ENCODE peak calls at places on chromosome 21, in four cellular contexts. One of them, this sample, is unnamed.
A peak's percentile ranks its signal among the peaks of the same experiment; 100 is the strongest.

GRCh38 chr21:32335601-32336575 is 37.2 kb downstream of the MRAP start:
- DNase-seq in heart left ventricle: no peak
- DNase-seq in uterus: no peak
- DNase-seq in RWPE2: no peak
- DNase-seq in this sample: no peak

GRCh38 chr21:14115646-14116045 is 95.1 kb downstream of the LIPI start:
- DNase-seq in RWPE2: no peak
- DNase-seq in heart left ventricle: no peak
- DNase-seq in uterus: no peak
- DNase-seq in this sample: no peak

GRCh38 chr21:26528882-26529281 is 44.2 kb downstream of the CYYR1 start:
- DNase-seq in heart left ventricle: no peak
- DNase-seq in RWPE2: no peak
- DNase-seq in uterus: no peak
- DNase-seq in this sample: no peak

GRCh38 chr21:27803571-27803970 is 836.7 kb upstream of the ADAMTS5 start:
- DNase-seq in RWPE2: no peak
- DNase-seq in uterus: no peak
- DNase-seq in heart left ventricle: no peak
- DNase-seq in this sample: no peak

GRCh38 chr21:40016234-40016633 is 149.0 kb downstream of the PCP4 start:
- DNase-seq in heart left ventricle: no peak
- DNase-seq in RWPE2: no peak
- DNase-seq in uterus: no peak
- DNase-seq in this sample: no peak

GRCh38 chr21:38985423-38986378 is 180.0 kb downstream of the ETS2 start:
- DNase-seq in heart left ventricle: peak; percentile 83
- DNase-seq in uterus: peak; percentile 73
- DNase-seq in RWPE2: no peak
- DNase-seq in this sample: peak; percentile 78

GRCh38 chr21:18350216-18350615 is 53.4 kb downstream of the TMPRSS15 start:
- DNase-seq in uterus: no peak
- DNase-seq in heart left ventricle: no peak
- DNase-seq in RWPE2: no peak
- DNase-seq in this sample: no peak

GRCh38 chr21:29190920-29191319 is 60.5 kb downstream of the MAP3K7CL start:
- DNase-seq in uterus: no peak
- DNase-seq in RWPE2: no peak
- DNase-seq in heart left ventricle: peak; percentile 30
- DNase-seq in this sample: peak; percentile 63

GRCh38 chr21:14863745-14864210 is 201.0 kb downstream of the NRIP1 start:
- DNase-seq in heart left ventricle: no peak
- DNase-seq in RWPE2: no peak
- DNase-seq in uterus: no peak
- DNase-seq in this sample: no peak

GRCh38 chr21:31909772-31910470 is 37.1 kb downstream of the HUNK start:
- DNase-seq in RWPE2: no peak
- DNase-seq in uterus: no peak
- DNase-seq in heart left ventricle: no peak
- DNase-seq in this sample: no peak

GRCh38 chr21:29221259-29221744 is 77.4 kb upstream of the BACH1 start:
- DNase-seq in RWPE2: no peak
- DNase-seq in uterus: no peak
- DNase-seq in heart left ventricle: no peak
- DNase-seq in this sample: no peak

GRCh38 chr21:39103689-39104088 is 79.6 kb downstream of the PSMG1 start:
- DNase-seq in RWPE2: no peak
- DNase-seq in heart left ventricle: no peak
- DNase-seq in uterus: no peak
- DNase-seq in this sample: no peak

GRCh38 chr21:40422851-40423635 is 423.9 kb downstream of the DSCAM start:
- DNase-seq in uterus: no peak
- DNase-seq in heart left ventricle: no peak
- DNase-seq in RWPE2: no peak
- DNase-seq in this sample: no peak

GRCh38 chr21:25283720-25284119 is 323.6 kb downstream of the MRPL39 start:
- DNase-seq in RWPE2: no peak
- DNase-seq in heart left ventricle: no peak
- DNase-seq in uterus: no peak
- DNase-seq in this sample: no peak

GRCh38 chr21:33899199-33899598 is 16.4 kb downstream of the ATP5PO start:
- DNase-seq in RWPE2: no peak
- DNase-seq in uterus: no peak
- DNase-seq in heart left ventricle: no peak
- DNase-seq in this sample: no peak

GRCh38 chr21:27425574-27425973 is 458.7 kb upstream of the ADAMTS5 start:
- DNase-seq in heart left ventricle: no peak
- DNase-seq in uterus: peak; percentile 45
- DNase-seq in RWPE2: no peak
- DNase-seq in this sample: no peak

GRCh38 chr21:26597023-26597422 is 23.9 kb upstream of the CYYR1 start:
- DNase-seq in uterus: no peak
- DNase-seq in RWPE2: no peak
- DNase-seq in heart left ventricle: no peak
- DNase-seq in this sample: no peak

GRCh38 chr21:41684381-41685245 is 82.2 kb downstream of the RIPK4 start:
- DNase-seq in uterus: no peak
- DNase-seq in heart left ventricle: no peak
- DNase-seq in RWPE2: no peak
- DNase-seq in this sample: no peak
- H3K27ac ChIP-seq in uterus: no peak overlapping the region
- H3K27ac ChIP-seq in heart left ventricle: no peak overlapping the region
- H3K27ac ChIP-seq in RWPE2: peak overlapping the region; percentile 91
- H3K27ac ChIP-seq in this sample: no peak overlapping the region

DNA sequence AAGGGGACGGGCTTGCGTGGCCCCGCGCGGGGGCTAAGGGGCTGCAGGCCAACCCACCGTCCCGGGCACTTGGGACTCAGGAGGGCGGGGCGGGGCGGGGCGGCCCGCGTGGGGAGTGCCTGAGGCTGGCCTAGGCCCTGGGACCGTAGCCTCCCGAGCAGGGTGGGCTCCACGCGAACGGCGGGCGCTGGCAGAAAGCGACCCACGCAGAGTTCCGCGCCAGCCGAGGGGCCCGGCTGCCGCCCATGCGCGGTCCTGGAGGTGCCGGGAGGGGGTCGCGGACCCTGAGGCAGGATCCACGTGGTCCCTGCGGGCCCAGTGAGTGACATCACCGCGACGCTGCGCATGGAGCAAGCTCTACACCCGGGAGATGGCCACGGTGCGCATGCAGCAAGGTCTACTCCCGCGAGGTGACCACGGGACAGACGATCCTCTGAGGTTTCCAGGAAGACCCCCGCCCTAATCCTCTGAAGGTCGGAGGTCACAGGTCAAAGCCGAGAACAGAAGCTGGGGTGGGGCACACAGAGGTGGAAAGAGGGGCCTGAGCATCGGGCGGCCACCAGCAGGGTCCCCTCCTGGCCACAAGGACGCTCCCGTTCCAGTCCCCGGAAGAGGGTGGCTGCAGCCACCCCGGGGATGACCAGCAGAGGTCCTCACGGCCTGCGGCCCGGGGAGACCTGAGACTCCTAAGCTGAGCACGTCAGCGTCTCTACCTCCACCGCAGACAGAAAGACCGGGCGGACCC is 13.5 kb upstream of the SLC19A1 start:
- DNase-seq in heart left ventricle: peak; percentile 74
- DNase-seq in uterus: peak; percentile 82
- DNase-seq in RWPE2: peak; percentile 73
- DNase-seq in this sample: peak; percentile 87
- H3K27ac ChIP-seq in heart left ventricle: peak overlapping the region; percentile 86
- H3K27ac ChIP-seq in uterus: peak overlapping the region; percentile 72
- H3K27ac ChIP-seq in RWPE2: no peak overlapping the region
- H3K27ac ChIP-seq in this sample: peak overlapping the region; percentile 66

GRCh38 chr21:16088121-16088520 is 358.3 kb downstream of the USP25 start:
- DNase-seq in RWPE2: no peak
- DNase-seq in uterus: no peak
- DNase-seq in heart left ventricle: no peak
- DNase-seq in this sample: no peak
- H3K27ac ChIP-seq in RWPE2: no peak overlapping the region
- H3K27ac ChIP-seq in uterus: peak overlapping the region; percentile 91
- H3K27ac ChIP-seq in heart left ventricle: no peak overlapping the region
- H3K27ac ChIP-seq in this sample: no peak overlapping the region

GRCh38 chr21:16280731-16281130 is 550.9 kb downstream of the USP25 start:
- DNase-seq in heart left ventricle: no peak
- DNase-seq in RWPE2: no peak
- DNase-seq in uterus: no peak
- DNase-seq in this sample: no peak

GRCh38 chr21:16285646-16286223 is 556.0 kb downstream of the USP25 start:
- DNase-seq in uterus: no peak
- DNase-seq in heart left ventricle: no peak
- DNase-seq in RWPE2: no peak
- DNase-seq in this sample: no peak

DNA sequence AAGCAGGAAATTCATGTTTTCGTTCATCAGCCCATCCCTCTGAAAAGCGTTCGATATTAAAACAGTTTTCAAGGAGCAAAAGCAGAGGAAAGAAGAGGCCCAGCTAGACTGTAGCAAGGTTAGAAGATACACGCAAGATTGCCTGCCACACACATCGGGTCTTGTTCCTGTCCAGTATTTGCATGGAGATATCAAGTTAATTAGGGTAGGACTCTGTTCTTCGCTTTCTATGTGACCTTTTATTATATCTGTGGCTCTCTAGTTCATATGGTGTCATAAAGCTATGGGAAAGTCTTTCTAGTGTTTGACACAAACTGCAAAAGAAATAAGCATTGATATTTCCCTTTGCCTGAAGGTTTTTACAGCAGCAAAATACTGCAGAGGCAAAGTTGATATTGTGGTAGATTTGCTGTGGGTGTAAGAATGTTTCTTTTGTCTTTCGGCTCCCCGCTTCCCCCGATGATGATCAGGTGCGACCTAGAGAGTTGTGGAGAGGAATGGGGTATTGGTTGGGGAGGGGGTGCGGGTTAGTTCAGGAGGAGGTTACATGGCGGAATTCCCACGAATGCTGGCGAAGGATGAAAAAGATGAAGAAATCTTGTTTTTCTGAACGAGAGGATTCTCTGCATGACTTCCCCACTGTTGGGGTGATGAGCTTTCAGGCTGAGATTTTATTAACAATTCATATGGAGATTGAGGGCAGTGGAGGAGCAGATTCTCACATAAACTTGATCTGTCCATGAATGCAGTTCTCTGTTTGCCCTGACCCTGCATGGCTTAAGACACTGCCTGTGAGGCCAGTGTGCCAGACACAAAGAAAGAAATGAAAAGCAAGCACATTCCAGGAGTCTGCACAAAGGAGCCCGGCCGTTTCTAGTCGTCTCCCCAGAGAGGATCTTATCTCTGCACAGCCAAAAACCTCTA is 550.1 kb downstream of the USP25 start:
- DNase-seq in uterus: peak; percentile 56
- DNase-seq in RWPE2: no peak
- DNase-seq in heart left ventricle: peak; percentile 35
- DNase-seq in this sample: peak; percentile 52
- H3K27ac ChIP-seq in uterus: peak overlapping the region; percentile 87
- H3K27ac ChIP-seq in RWPE2: no peak overlapping the region
- H3K27ac ChIP-seq in heart left ventricle: peak overlapping the region; percentile 53
- H3K27ac ChIP-seq in this sample: peak overlapping the region; percentile 77

GRCh38 chr21:36699546-36700294 is 805 bp downstream of the SIM2 start:
- DNase-seq in heart left ventricle: no peak
- DNase-seq in uterus: no peak
- DNase-seq in RWPE2: no peak
- DNase-seq in this sample: no peak
- H3K27ac ChIP-seq in heart left ventricle: no peak overlapping the region
- H3K27ac ChIP-seq in uterus: no peak overlapping the region
- H3K27ac ChIP-seq in RWPE2: peak overlapping the region; percentile 82
- H3K27ac ChIP-seq in this sample: no peak overlapping the region

GRCh38 chr21:43867936-43868335 is 2.9 kb downstream of the AGPAT3 start:
- DNase-seq in RWPE2: no peak
- DNase-seq in heart left ventricle: no peak
- DNase-seq in uterus: no peak
- DNase-seq in this sample: no peak
- H3K27ac ChIP-seq in RWPE2: no peak overlapping the region
- H3K27ac ChIP-seq in heart left ventricle: no peak overlapping the region
- H3K27ac ChIP-seq in uterus: no peak overlapping the region
- H3K27ac ChIP-seq in this sample: peak overlapping the region; percentile 90

GRCh38 chr21:16047857-16048256 is 318.1 kb downstream of the USP25 start:
- DNase-seq in RWPE2: no peak
- DNase-seq in uterus: no peak
- DNase-seq in heart left ventricle: no peak
- DNase-seq in this sample: no peak

DNA sequence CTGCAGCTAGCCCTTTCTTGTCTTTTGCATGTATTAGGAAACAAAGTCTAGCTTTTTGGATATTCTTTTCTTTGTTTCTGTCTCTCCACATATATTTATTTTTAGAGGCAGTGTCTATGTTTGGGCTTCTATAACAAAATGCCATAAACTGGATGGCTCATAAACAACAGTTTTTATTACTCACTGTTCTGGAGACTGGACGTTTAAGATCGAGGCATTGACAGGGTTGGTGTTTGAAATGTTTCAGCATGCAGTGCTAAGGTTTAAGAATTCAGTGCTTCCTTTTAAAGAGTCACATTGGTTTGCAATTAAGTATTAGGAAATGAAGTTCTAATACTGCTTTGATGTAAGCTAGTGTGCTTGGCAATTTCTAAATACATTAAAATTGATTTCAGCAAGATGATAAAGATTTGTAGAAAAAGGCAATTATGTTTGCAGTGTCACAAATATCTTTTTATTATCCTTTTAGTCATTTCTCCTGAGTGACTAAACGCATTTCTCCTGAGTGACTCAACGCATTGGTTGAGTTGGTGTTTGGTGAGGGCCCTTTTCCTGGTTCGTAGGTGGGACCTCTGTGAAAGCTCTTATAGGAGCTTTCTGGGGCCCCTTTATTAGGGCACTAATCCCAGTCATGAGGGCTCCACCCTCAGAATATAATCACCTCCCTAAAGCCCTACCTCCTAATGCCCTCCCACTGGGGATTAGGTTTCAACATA is 317.0 kb downstream of the USP25 start:
- DNase-seq in heart left ventricle: no peak
- DNase-seq in RWPE2: no peak
- DNase-seq in uterus: no peak
- DNase-seq in this sample: no peak
- H3K27ac ChIP-seq in heart left ventricle: no peak overlapping the region
- H3K27ac ChIP-seq in RWPE2: peak overlapping the region; percentile 53
- H3K27ac ChIP-seq in uterus: peak overlapping the region; percentile 48
- H3K27ac ChIP-seq in this sample: no peak overlapping the region

DNA sequence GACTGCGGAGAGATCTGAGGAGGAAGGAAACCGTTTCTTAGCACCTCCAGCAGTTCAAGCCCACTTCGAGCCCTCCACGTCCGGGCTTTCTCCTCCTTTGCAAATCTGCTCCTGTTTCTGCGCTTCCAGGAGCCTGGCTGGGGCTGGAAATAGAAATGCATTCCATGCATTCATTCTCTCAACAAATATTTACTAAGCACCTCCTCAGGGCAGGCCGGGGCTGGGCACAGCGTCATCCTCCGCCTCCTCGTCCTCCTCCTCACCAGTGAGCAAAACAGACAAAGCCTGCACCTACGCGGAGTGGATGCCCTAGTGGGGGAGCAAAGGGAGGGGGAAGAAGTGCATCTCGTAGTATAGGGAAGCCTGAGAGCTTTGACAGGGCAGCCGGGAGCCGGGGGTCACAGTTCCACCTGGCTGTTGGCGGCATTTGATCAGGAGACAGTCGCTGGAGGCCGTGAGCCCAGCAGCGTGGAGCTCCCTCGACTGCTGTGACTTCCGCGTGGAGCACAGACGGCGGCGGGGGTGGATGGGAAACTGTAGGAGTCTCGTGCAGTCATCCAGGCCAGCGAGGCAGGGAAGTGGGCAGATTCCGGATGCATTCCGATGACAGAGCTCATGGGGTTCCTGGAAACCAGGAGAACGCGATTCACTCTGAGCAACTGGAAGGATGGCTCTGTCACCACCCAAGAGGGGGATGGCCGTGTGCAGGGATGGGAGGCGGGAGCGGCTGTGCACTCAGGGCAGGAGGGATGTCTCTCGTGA is 93.4 kb downstream of the SIK1 start:
- DNase-seq in heart left ventricle: peak; percentile 74
- DNase-seq in RWPE2: peak; percentile 89
- DNase-seq in uterus: peak; percentile 34
- DNase-seq in this sample: peak; percentile 69
- H3K27ac ChIP-seq in heart left ventricle: peak overlapping the region; percentile 49
- H3K27ac ChIP-seq in RWPE2: peak overlapping the region; percentile 75
- H3K27ac ChIP-seq in uterus: peak overlapping the region; percentile 20
- H3K27ac ChIP-seq in this sample: no peak overlapping the region